ENCODE peak calls at places on chromosomes 3 and 15, in ten cellular contexts. F is GM12878, V is HepG2, U is K562, L is stomach, A is transverse colon, S is endothelial cell of umbilical vein, M is breast epithelium, Q is spleen, J is esophagus muscularis mucosa. I is an unnamed sample.

GRCh38 chr3:71927505-71928066 is 142.6 kb upstream of the PROK2 start:
- DNase-seq in F (no peak), V (no peak), U (no peak), L (no peak), A (no peak), S (no peak), M (no peak), Q (no peak), J (no peak), I (no peak)

GRCh38 chr3:132637590-132637989 is 22.0 kb downstream of the ACAD11 start:
- DNase-seq in F (no peak), V (no peak), U (no peak), L (no peak), A (no peak), S (peak), M (no peak), Q (no peak), J (no peak), I (no peak)

GRCh38 chr15:44216958-44217357 is 21.9 kb upstream of the FRMD5 start:
- DNase-seq in F (no peak), V (no peak), U (no peak), L (no peak), A (no peak), S (no peak), M (no peak), Q (no peak), J (no peak), I (no peak)

GRCh38 chr3:146382386-146382785 is 87.0 kb downstream of the PLSCR2 start:
- DNase-seq in F (no peak), V (peak), U (no peak), L (no peak), A (peak), S (peak), M (no peak), Q (no peak), J (no peak), I (no peak)

GRCh38 chr15:89828324-89829145 is 13.9 kb upstream of the ANPEP start:
- DNase-seq in F (no peak), V (no peak), U (no peak), L (peak), A (peak), S (no peak), M (no peak), Q (no peak), J (no peak), I (peak)

GRCh38 chr15:57003418-57003817 is 85.0 kb downstream of the TCF12 start:
- DNase-seq in F (no peak), V (no peak), U (no peak), L (no peak), A (no peak), S (peak), M (no peak), Q (no peak), J (no peak), I (no peak)

GRCh38 chr3:46711305-46711704 is 6.4 kb downstream of the PRSS50 start:
- DNase-seq in F (no peak), V (peak), U (no peak), L (no peak), A (no peak), S (no peak), M (no peak), Q (peak), J (no peak), I (peak)

GRCh38 chr3:155495387-155495786 is 201.9 kb upstream of the STRIT1 start:
- DNase-seq in F (no peak), V (no peak), U (no peak), L (no peak), A (no peak), S (no peak), M (no peak), Q (no peak), J (no peak), I (no peak)

GRCh38 chr3:67610458-67610857 is 44.0 kb downstream of the SUCLG2 start:
- DNase-seq in F (no peak), V (peak), U (no peak), L (no peak), A (no peak), S (peak), M (no peak), Q (no peak), J (peak), I (no peak)

GRCh38 chr3:124751501-124751900 is 21.2 kb downstream of the UMPS start:
- DNase-seq in F (no peak), V (no peak), U (no peak), L (no peak), A (no peak), S (no peak), M (no peak), Q (no peak), J (no peak), I (no peak)

GRCh38 chr3:72310028-72310987 is 525.4 kb upstream of the PROK2 start:
- DNase-seq in F (peak), V (peak), U (no peak), L (no peak), A (peak), S (peak), M (no peak), Q (peak), J (no peak), I (no peak)

GRCh38 chr3:16122661-16123060 is 51.8 kb upstream of the GALNT15 start:
- DNase-seq in F (no peak), V (no peak), U (no peak), L (no peak), A (no peak), S (no peak), M (peak), Q (no peak), J (no peak), I (no peak)

GRCh38 chr3:115623414-115623868 is at the start of gene GAP43:
- DNase-seq in F (no peak), V (peak), U (no peak), L (no peak), A (no peak), S (peak), M (no peak), Q (no peak), J (no peak), I (peak)

GRCh38 chr3:188792788-188793187 is 379.0 kb upstream of the TPRG1 start:
- DNase-seq in F (no peak), V (peak), U (no peak), L (no peak), A (no peak), S (no peak), M (no peak), Q (no peak), J (no peak), I (no peak)
- TF ChIP-seq CTCF in F (no peak), V (peak), U (no peak), L (no peak), A (no peak), S (no peak), M (no peak), Q (no peak), J (no peak), I (no peak)

GRCh38 chr3:188387921-188388320 is 234.0 kb downstream of the LPP start:
- DNase-seq in F (no peak), V (no peak), U (no peak), L (no peak), A (no peak), S (no peak), M (no peak), Q (no peak), J (no peak), I (no peak)
- TF ChIP-seq POLR2AphosphoS5 in F (no peak), V (no peak), U (no peak), L (no peak), A (no peak), S (no peak), M (no peak), Q (no peak), J (no peak), I (no peak)

GRCh38 chr15:59741274-59741906 is 52.3 kb upstream of the BNIP2 start:
- DNase-seq in F (no peak), V (peak), U (no peak), L (no peak), A (no peak), S (no peak), M (no peak), Q (no peak), J (no peak), I (no peak)
- TF ChIP-seq CTCF in F (peak), V (peak), U (peak), L (no peak), A (no peak), S (no peak), M (no peak), Q (no peak), J (no peak), I (no peak)

DNA sequence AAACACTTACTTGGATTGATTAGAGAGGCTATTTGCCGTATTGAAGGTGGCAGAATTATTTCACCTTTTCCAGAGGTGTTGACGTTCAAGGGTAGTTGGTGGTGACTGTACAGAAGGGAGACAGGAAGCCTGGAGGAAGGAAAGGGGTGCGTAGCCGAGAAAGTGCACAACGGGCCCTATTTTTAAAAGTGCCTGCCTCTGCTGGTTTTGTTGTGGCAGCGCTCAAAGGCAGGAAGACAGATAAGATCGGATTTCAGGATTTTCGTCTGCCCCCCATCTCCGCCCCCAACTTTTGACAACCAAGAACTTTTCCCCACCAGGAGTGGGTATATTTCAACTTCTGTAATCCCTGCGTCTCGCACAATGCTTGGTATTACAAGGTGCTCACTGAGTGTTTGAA is 38.5 kb downstream of the SMAD3 start:
- DNase-seq in F (no peak), V (no peak), U (no peak), L (no peak), A (no peak), S (peak), M (no peak), Q (peak), J (no peak), I (no peak)
- TF ChIP-seq POLR2AphosphoS5 in F (no peak), V (no peak), U (no peak), L (no peak), A (no peak), S (peak), M (no peak), Q (no peak), J (no peak), I (no peak)

DNA sequence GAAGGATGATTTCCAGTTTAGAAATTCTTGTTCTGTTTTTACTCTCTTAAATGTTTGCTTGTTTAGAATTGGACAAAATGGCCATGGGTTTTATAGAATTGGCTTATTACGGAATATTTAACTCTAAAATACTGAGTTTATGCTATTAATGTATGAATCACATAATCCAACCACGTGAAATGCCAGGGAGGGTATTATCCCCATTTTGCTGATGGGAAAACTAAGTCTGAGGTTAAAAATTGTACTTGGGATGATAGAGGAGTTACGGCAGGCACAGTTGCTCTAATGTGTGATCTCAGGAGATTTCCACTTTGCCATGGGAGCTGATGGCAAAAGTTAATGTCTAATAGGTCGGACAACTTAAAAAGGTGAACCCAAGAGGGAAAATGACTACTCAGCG is 194.4 kb downstream of the ITPR1 start:
- DNase-seq in F (no peak), V (no peak), U (no peak), L (no peak), A (no peak), S (no peak), M (no peak), Q (no peak), J (no peak), I (no peak)
- TF ChIP-seq CTCF in F (no peak), V (no peak), U (no peak), L (no peak), A (no peak), S (no peak), M (no peak), Q (no peak), J (no peak), I (no peak)

DNA sequence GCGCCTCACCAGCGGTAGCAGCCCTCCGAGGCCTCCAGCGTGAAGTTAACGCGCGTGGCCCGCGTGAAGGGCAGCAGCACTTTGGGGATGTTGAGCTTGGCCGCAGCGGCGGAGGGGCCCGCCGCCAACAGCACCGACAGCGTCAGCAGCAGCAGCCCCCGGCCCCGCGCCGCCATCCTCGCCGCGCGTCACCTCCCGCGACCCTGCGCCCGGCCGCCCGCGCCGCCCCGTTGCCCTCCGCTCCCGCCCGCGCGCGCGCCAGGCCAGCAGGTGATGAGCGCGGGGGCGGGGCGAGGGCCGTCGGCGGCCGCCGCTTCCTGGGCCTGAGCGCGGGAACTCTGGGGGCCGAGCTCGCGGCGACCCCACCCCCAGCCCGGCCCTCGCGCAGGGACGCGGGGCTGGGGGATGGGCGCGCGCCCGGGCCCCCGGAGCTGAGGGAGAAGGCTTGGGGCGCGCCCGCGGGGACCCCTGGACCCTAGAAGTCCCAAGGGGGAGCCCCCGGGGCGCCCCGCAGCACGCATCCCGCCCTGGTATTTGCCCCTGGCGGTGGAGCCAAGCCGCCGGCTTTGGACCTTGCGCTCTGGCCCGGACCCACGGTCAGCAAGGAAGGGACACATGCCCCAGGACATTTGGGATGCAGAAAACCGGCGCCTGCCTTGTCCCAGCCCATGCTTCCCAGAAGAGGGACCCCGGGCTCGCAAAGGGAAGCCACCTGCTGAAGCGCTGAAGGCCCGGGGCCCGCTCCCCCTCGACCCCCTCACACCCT is at the start of gene NUP210:
- DNase-seq in F (no peak), V (peak), U (peak), L (peak), A (peak), S (no peak), M (no peak), Q (peak), J (no peak), I (no peak)
- TF ChIP-seq POLR2AphosphoS5 in F (no peak), V (no peak), U (peak), L (no peak), A (no peak), S (no peak), M (no peak), Q (peak), J (no peak), I (no peak)